ENCODE peak calls at places on chromosome 13, in five cellular contexts. J is esophagus muscularis mucosa, G is stomach, D is H1, P is transverse colon. B is an unnamed sample.

GRCh38 chr13:101917475-101917810 is 465.0 kb downstream of the ITGBL1 start:
- DNase-seq in J (no peak), G (no peak), D (no peak), P (no peak), B (no peak)

GRCh38 chr13:30746816-30747215 is 11.5 kb downstream of the ALOX5AP start:
- DNase-seq in J (no peak), G (no peak), D (no peak), P (no peak), B (no peak)

GRCh38 chr13:101845501-101846012 is 393.1 kb downstream of the ITGBL1 start:
- DNase-seq in J (no peak), G (no peak), D (no peak), P (no peak), B (no peak)

GRCh38 chr13:21583496-21583895 is 20.5 kb downstream of the MICU2 start:
- DNase-seq in J (no peak), G (no peak), D (peak; percentile 3), P (no peak), B (no peak)

GRCh38 chr13:50410921-50411712 is 395.9 kb downstream of the KCNRG start:
- DNase-seq in J (no peak), G (no peak), D (no peak), P (no peak), B (no peak)

GRCh38 chr13:68304287-68304893 is 1074.3 kb upstream of the PCDH9 start:
- DNase-seq in J (no peak), G (no peak), D (no peak), P (no peak), B (no peak)

GRCh38 chr13:47326061-47326460 is 429.2 kb upstream of the HTR2A start:
- DNase-seq in J (no peak), G (no peak), D (no peak), P (no peak), B (no peak)

GRCh38 chr13:77291779-77292178 is 35.1 kb downstream of the MYCBP2 start:
- DNase-seq in J (no peak), G (no peak), D (no peak), P (no peak), B (no peak)

GRCh38 chr13:35699805-35700204 is 223.3 kb upstream of the MAB21L1 start:
- DNase-seq in J (no peak), G (no peak), D (no peak), P (peak; percentile 22), B (peak; percentile 80)

GRCh38 chr13:62357887-62358645 is 942.4 kb upstream of the PCDH20 start:
- DNase-seq in J (no peak), G (no peak), D (peak; percentile 39), P (no peak), B (no peak)

GRCh38 chr13:86585826-86586225 is 786.6 kb upstream of the SLITRK6 start:
- DNase-seq in J (no peak), G (no peak), D (no peak), P (peak; percentile 26), B (peak; percentile 90)

GRCh38 chr13:75220238-75220542 is 261.8 kb downstream of the TBC1D4 start:
- DNase-seq in J (no peak), G (no peak), D (no peak), P (no peak), B (no peak)

GRCh38 chr13:68056816-68057710 is 826.9 kb upstream of the PCDH9 start:
- DNase-seq in J (no peak), G (no peak), D (no peak), P (peak; percentile 32), B (no peak)

GRCh38 chr13:21022056-21022693 is 39.2 kb downstream of the LATS2 start:
- DNase-seq in J (no peak), G (no peak), D (no peak), P (no peak), B (no peak)

GRCh38 chr13:34591801-34592454 is 350.1 kb upstream of the NBEA start:
- DNase-seq in J (no peak), G (no peak), D (no peak), P (no peak), B (no peak)

GRCh38 chr13:49603318-49603717 is 18.0 kb upstream of the RCBTB1 start:
- DNase-seq in J (no peak), G (no peak), D (no peak), P (no peak), B (no peak)

GRCh38 chr13:26019881-26020535 is 31.8 kb downstream of the SHISA2 start:
- DNase-seq in J (no peak), G (no peak), D (no peak), P (no peak), B (no peak)

GRCh38 chr13:33401238-33401637 is 115.7 kb upstream of the STARD13 start:
- DNase-seq in J (no peak), G (peak; percentile 31), D (no peak), P (peak; percentile 75), B (peak; percentile 81)
- TF ChIP-seq EP300 in J (no peak), G (no peak), D (no peak), P (no peak), B (no peak)

GRCh38 chr13:44759723-44760360 is 183.7 kb upstream of the TSC22D1 start:
- DNase-seq in J (no peak), G (peak; percentile 84), D (no peak), P (no peak), B (no peak)
- TF ChIP-seq POLR2A in J (no peak), G (no peak), D (no peak), P (no peak), B (no peak)

DNA sequence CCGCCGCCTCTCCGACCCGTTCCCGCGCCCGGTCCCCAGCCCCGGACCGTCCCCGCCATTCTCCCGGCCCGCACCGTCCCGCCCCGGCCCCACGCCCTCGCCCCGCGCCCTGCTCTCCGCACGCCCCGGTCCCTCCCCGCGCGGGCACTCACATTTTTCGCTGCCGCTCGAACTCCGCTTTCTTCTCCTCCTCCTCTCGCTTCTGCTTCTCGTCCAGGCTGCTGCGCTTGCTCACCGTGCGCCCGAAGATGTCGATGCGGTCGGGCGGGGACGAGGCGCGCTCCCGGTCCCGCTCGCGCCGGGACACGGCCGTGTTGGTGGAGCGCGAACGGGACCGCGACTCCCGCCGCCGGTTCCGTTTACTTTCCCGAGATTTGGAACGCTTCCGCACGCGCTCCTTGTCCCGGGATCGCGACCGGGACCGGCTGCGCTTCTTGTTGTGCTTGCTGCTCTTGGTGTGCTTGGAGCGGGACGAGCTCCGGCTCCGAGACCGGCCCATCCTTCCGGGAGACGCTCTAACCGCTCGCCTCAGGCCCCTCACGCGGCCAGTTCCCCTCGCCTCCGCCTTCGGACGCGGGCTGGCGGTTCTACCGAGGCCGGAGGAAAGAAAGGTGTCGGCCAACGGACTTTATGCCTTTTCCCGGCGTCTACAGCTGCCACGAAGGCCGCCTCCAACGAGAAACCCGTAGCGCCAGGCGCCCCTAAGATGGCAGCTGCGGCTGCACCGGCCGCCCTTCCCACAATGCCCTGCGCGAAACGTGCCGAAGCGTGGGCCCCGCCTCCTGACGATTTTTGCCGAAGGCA is at the start of gene ARGLU1:
- DNase-seq in J (peak; percentile 97), G (peak; percentile 94), D (peak; percentile 72), P (peak; percentile 96), B (peak; percentile 95)
- TF ChIP-seq EP300 in J (no peak), G (no peak), D (no peak), P (no peak), B (no peak)

GRCh38 chr13:100517135-100517534 is 71.5 kb downstream of the GGACT start:
- DNase-seq in J (no peak), G (peak; percentile 50), D (no peak), P (peak; percentile 68), B (no peak)
- TF ChIP-seq POLR2A in J (no peak), G (no peak), D (no peak), P (no peak), B (no peak)

GRCh38 chr13:51784097-51784496 is 19.9 kb downstream of the DHRS12 start:
- DNase-seq in J (no peak), G (no peak), D (no peak), P (no peak), B (no peak)

GRCh38 chr13:51782026-51782710 is 21.8 kb downstream of the DHRS12 start:
- DNase-seq in J (no peak), G (no peak), D (no peak), P (no peak), B (no peak)

GRCh38 chr13:51786425-51787010 is 17.4 kb downstream of the DHRS12 start:
- DNase-seq in J (no peak), G (no peak), D (no peak), P (no peak), B (no peak)

GRCh38 chr13:51783432-51784094 is 20.4 kb downstream of the DHRS12 start:
- DNase-seq in J (no peak), G (no peak), D (no peak), P (no peak), B (no peak)

DNA sequence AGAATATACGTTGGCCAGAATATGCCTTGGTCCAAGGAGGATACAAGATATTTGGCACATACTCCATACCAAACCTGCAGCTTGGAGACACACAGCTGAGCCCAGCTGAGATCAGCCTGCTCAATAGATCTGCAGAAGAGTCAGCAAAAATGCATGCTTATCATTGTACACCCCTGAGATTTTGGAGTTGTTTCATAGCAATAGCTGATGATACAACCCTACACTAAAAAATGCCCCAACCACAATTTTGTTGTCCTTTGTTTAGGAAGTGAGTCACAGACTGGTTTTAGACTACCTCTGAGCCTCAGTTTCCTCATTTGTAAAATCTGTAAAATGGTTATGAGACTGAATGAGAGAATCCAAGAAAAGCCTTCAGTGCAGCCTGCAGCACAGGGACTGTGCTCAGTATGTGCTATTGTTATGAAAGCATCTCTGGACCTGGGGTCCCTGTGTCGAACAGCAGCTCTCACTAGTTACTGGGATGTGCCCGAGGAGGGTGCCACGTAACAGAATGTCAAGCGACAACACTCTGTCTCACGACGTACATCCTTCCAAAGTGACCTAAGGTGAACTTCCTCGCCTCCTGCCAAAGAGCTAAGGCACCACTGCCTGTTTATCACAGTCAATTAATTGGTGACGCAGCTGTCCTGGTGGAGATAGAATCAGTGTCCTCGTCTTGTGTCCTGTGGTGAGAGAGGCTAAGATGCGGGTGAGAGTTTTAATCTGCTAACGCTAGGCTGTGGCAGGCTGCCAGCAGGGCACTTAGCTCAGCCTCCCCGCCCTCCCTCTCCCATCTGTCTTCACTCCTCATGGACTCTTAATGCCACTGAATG is 18.2 kb downstream of the DHRS12 start:
- DNase-seq in J (no peak), G (peak; percentile 51), D (no peak), P (no peak), B (peak; percentile 80)
- TF ChIP-seq EP300 in J (no peak), G (no peak), D (no peak), P (no peak), B (no peak)

DNA sequence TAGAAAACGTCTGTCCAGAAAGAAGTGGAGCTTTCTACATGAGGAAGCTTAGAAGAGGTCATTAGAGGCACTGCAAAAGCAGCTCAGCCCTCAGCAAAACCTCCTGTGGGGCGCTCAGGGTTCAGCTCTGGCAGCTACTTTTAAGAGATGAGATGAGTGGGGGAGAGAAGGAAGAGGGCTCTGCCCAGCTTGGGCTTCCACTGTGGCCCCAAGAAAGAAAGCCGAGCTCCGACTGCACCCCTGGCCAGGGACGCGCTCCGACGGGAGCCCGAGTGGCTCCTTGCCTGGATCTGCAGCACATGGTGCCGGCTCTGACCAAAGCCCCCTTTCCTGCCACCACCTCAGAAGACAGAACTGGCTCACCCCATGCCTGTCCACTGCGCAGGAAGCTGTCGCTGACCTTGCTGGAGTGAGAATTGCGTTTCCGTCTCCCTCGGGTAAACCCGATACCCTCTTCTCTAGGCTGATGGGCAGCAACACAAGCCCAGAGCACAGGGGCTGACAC is 36.4 kb downstream of the NAXD start:
- DNase-seq in J (no peak), G (no peak), D (no peak), P (no peak), B (no peak)
- TF ChIP-seq POLR2A in J (no peak), G (no peak), D (no peak), P (no peak), B (no peak)

GRCh38 chr13:24822640-24823039 is 58.7 kb downstream of the RNF17 start:
- DNase-seq in J (no peak), G (no peak), D (no peak), P (no peak), B (no peak)
- TF ChIP-seq EP300 in J (no peak), G (no peak), D (no peak), P (no peak), B (no peak)